ENCODE peak calls at places on chromosomes 4 and X, in seven cellular contexts. One of them, this sample, is unnamed.

GRCh38 chrX:67789536-67789935 is 245.7 kb downstream of the AR start:
- DNase-seq in NCI-H2171: no peak
- DNase-seq in NCI-H2081 treated with DMSO at 0.1 percent for 48 hours: no peak
- DNase-seq in left ventricle myocardium inferior: no peak
- DNase-seq in activated T-cell treated with anti-CD3 and anti-CD28 coated beads, Interleukin-2, amount 50 U/mL, for 72 hours: no peak
- DNase-seq in foreskin keratinocyte: no peak
- DNase-seq in left kidney: no peak
- DNase-seq in this sample: no peak

GRCh38 chrX:14673764-14674163 is 144.4 kb downstream of the GLRA2 start:
- DNase-seq in NCI-H2081 treated with DMSO at 0.1 percent for 48 hours: no peak
- DNase-seq in foreskin keratinocyte: peak
- DNase-seq in left ventricle myocardium inferior: no peak
- DNase-seq in activated T-cell treated with anti-CD3 and anti-CD28 coated beads, Interleukin-2, amount 50 U/mL, for 72 hours: peak
- DNase-seq in left kidney: peak
- DNase-seq in NCI-H2171: peak
- DNase-seq in this sample: peak

GRCh38 chr4:34181891-34182290 is 2062.4 kb downstream of the ARAP2 start:
- DNase-seq in NCI-H2081 treated with DMSO at 0.1 percent for 48 hours: no peak
- DNase-seq in activated T-cell treated with anti-CD3 and anti-CD28 coated beads, Interleukin-2, amount 50 U/mL, for 72 hours: no peak
- DNase-seq in left kidney: no peak
- DNase-seq in foreskin keratinocyte: peak
- DNase-seq in left ventricle myocardium inferior: no peak
- DNase-seq in NCI-H2171: no peak
- DNase-seq in this sample: no peak

GRCh38 chrX:17553961-17554482 is 179.0 kb downstream of the NHS start:
- DNase-seq in NCI-H2171: no peak
- DNase-seq in foreskin keratinocyte: peak
- DNase-seq in activated T-cell treated with anti-CD3 and anti-CD28 coated beads, Interleukin-2, amount 50 U/mL, for 72 hours: no peak
- DNase-seq in left ventricle myocardium inferior: no peak
- DNase-seq in NCI-H2081 treated with DMSO at 0.1 percent for 48 hours: no peak
- DNase-seq in left kidney: no peak
- DNase-seq in this sample: no peak

GRCh38 chrX:76439188-76439587 is 11.7 kb downstream of the MAGEE1 start:
- DNase-seq in left kidney: no peak
- DNase-seq in NCI-H2081 treated with DMSO at 0.1 percent for 48 hours: no peak
- DNase-seq in activated T-cell treated with anti-CD3 and anti-CD28 coated beads, Interleukin-2, amount 50 U/mL, for 72 hours: no peak
- DNase-seq in left ventricle myocardium inferior: no peak
- DNase-seq in NCI-H2171: no peak
- DNase-seq in foreskin keratinocyte: no peak
- DNase-seq in this sample: no peak

GRCh38 chr4:169484485-169484884 is 127.9 kb downstream of the NEK1 start:
- DNase-seq in activated T-cell treated with anti-CD3 and anti-CD28 coated beads, Interleukin-2, amount 50 U/mL, for 72 hours: no peak
- DNase-seq in NCI-H2081 treated with DMSO at 0.1 percent for 48 hours: no peak
- DNase-seq in foreskin keratinocyte: no peak
- DNase-seq in left kidney: peak
- DNase-seq in left ventricle myocardium inferior: no peak
- DNase-seq in NCI-H2171: no peak
- DNase-seq in this sample: no peak

GRCh38 chr4:99825272-99825671 is 8.6 kb downstream of the DAPP1 start:
- DNase-seq in left ventricle myocardium inferior: no peak
- DNase-seq in NCI-H2171: no peak
- DNase-seq in activated T-cell treated with anti-CD3 and anti-CD28 coated beads, Interleukin-2, amount 50 U/mL, for 72 hours: no peak
- DNase-seq in foreskin keratinocyte: no peak
- DNase-seq in NCI-H2081 treated with DMSO at 0.1 percent for 48 hours: no peak
- DNase-seq in left kidney: no peak
- DNase-seq in this sample: no peak

GRCh38 chrX:39848900-39849299 is 248.9 kb downstream of the BCOR start:
- DNase-seq in left ventricle myocardium inferior: no peak
- DNase-seq in activated T-cell treated with anti-CD3 and anti-CD28 coated beads, Interleukin-2, amount 50 U/mL, for 72 hours: no peak
- DNase-seq in left kidney: no peak
- DNase-seq in NCI-H2171: no peak
- DNase-seq in NCI-H2081 treated with DMSO at 0.1 percent for 48 hours: no peak
- DNase-seq in foreskin keratinocyte: no peak
- DNase-seq in this sample: peak

GRCh38 chr4:11428701-11429571 is at the start of gene HS3ST1:
- DNase-seq in NCI-H2081 treated with DMSO at 0.1 percent for 48 hours: peak
- DNase-seq in left kidney: peak
- DNase-seq in foreskin keratinocyte: peak
- DNase-seq in NCI-H2171: peak
- DNase-seq in left ventricle myocardium inferior: peak
- DNase-seq in activated T-cell treated with anti-CD3 and anti-CD28 coated beads, Interleukin-2, amount 50 U/mL, for 72 hours: peak
- DNase-seq in this sample: peak

GRCh38 chrX:130378008-130378669 is 7.3 kb downstream of the GPR119 start:
- DNase-seq in foreskin keratinocyte: no peak
- DNase-seq in NCI-H2081 treated with DMSO at 0.1 percent for 48 hours: no peak
- DNase-seq in left kidney: no peak
- DNase-seq in left ventricle myocardium inferior: no peak
- DNase-seq in NCI-H2171: peak
- DNase-seq in activated T-cell treated with anti-CD3 and anti-CD28 coated beads, Interleukin-2, amount 50 U/mL, for 72 hours: no peak
- DNase-seq in this sample: no peak

GRCh38 chr4:96776922-96777510 is 937.1 kb downstream of the PDHA2 start:
- DNase-seq in activated T-cell treated with anti-CD3 and anti-CD28 coated beads, Interleukin-2, amount 50 U/mL, for 72 hours: no peak
- DNase-seq in left kidney: peak
- DNase-seq in foreskin keratinocyte: no peak
- DNase-seq in NCI-H2171: no peak
- DNase-seq in left ventricle myocardium inferior: no peak
- DNase-seq in NCI-H2081 treated with DMSO at 0.1 percent for 48 hours: no peak
- DNase-seq in this sample: no peak

GRCh38 chrX:132217203-132218073 is 1.8 kb downstream of the RAP2C start:
- DNase-seq in NCI-H2171: peak
- DNase-seq in foreskin keratinocyte: peak
- DNase-seq in NCI-H2081 treated with DMSO at 0.1 percent for 48 hours: no peak
- DNase-seq in left kidney: peak
- DNase-seq in activated T-cell treated with anti-CD3 and anti-CD28 coated beads, Interleukin-2, amount 50 U/mL, for 72 hours: peak
- DNase-seq in left ventricle myocardium inferior: peak
- DNase-seq in this sample: peak

GRCh38 chr4:96486563-96486962 is 646.7 kb downstream of the PDHA2 start:
- DNase-seq in activated T-cell treated with anti-CD3 and anti-CD28 coated beads, Interleukin-2, amount 50 U/mL, for 72 hours: no peak
- DNase-seq in NCI-H2171: no peak
- DNase-seq in left ventricle myocardium inferior: no peak
- DNase-seq in NCI-H2081 treated with DMSO at 0.1 percent for 48 hours: no peak
- DNase-seq in left kidney: no peak
- DNase-seq in foreskin keratinocyte: peak
- DNase-seq in this sample: no peak

GRCh38 chr4:151429957-151430548 is 21.1 kb downstream of the FHIP1A start:
- DNase-seq in foreskin keratinocyte: no peak
- DNase-seq in left ventricle myocardium inferior: no peak
- DNase-seq in left kidney: no peak
- DNase-seq in activated T-cell treated with anti-CD3 and anti-CD28 coated beads, Interleukin-2, amount 50 U/mL, for 72 hours: no peak
- DNase-seq in NCI-H2081 treated with DMSO at 0.1 percent for 48 hours: no peak
- DNase-seq in NCI-H2171: no peak
- DNase-seq in this sample: no peak

GRCh38 chr4:137659431-137659830 is 127.1 kb upstream of the PCDH18 start:
- DNase-seq in left kidney: no peak
- DNase-seq in NCI-H2171: no peak
- DNase-seq in left ventricle myocardium inferior: no peak
- DNase-seq in activated T-cell treated with anti-CD3 and anti-CD28 coated beads, Interleukin-2, amount 50 U/mL, for 72 hours: no peak
- DNase-seq in foreskin keratinocyte: no peak
- DNase-seq in NCI-H2081 treated with DMSO at 0.1 percent for 48 hours: no peak
- DNase-seq in this sample: no peak

GRCh38 chr4:144582105-144582850 is 63.7 kb upstream of the HHIP start:
- DNase-seq in left kidney: no peak
- DNase-seq in left ventricle myocardium inferior: no peak
- DNase-seq in NCI-H2081 treated with DMSO at 0.1 percent for 48 hours: no peak
- DNase-seq in NCI-H2171: no peak
- DNase-seq in foreskin keratinocyte: peak
- DNase-seq in activated T-cell treated with anti-CD3 and anti-CD28 coated beads, Interleukin-2, amount 50 U/mL, for 72 hours: no peak
- DNase-seq in this sample: no peak

GRCh38 chr4:71472946-71473345 is 134.1 kb downstream of the SLC4A4 start:
- DNase-seq in activated T-cell treated with anti-CD3 and anti-CD28 coated beads, Interleukin-2, amount 50 U/mL, for 72 hours: no peak
- DNase-seq in left kidney: no peak
- DNase-seq in NCI-H2081 treated with DMSO at 0.1 percent for 48 hours: no peak
- DNase-seq in foreskin keratinocyte: peak
- DNase-seq in NCI-H2171: no peak
- DNase-seq in left ventricle myocardium inferior: no peak
- DNase-seq in this sample: no peak

GRCh38 chrX:130715299-130715698 is 187.7 kb downstream of the ENOX2 start:
- DNase-seq in NCI-H2081 treated with DMSO at 0.1 percent for 48 hours: no peak
- DNase-seq in left ventricle myocardium inferior: no peak
- DNase-seq in NCI-H2171: no peak
- DNase-seq in activated T-cell treated with anti-CD3 and anti-CD28 coated beads, Interleukin-2, amount 50 U/mL, for 72 hours: no peak
- DNase-seq in left kidney: no peak
- DNase-seq in foreskin keratinocyte: peak
- DNase-seq in this sample: no peak

GRCh38 chr4:53895137-53895536 is 169.3 kb downstream of the CHIC2 start:
- DNase-seq in NCI-H2171: no peak
- DNase-seq in NCI-H2081 treated with DMSO at 0.1 percent for 48 hours: no peak
- DNase-seq in foreskin keratinocyte: no peak
- DNase-seq in left ventricle myocardium inferior: no peak
- DNase-seq in activated T-cell treated with anti-CD3 and anti-CD28 coated beads, Interleukin-2, amount 50 U/mL, for 72 hours: no peak
- DNase-seq in left kidney: peak
- DNase-seq in this sample: no peak

GRCh38 chr4:164828945-164829344 is 48.0 kb upstream of the APELA start:
- DNase-seq in NCI-H2171: no peak
- DNase-seq in left ventricle myocardium inferior: no peak
- DNase-seq in left kidney: no peak
- DNase-seq in activated T-cell treated with anti-CD3 and anti-CD28 coated beads, Interleukin-2, amount 50 U/mL, for 72 hours: no peak
- DNase-seq in NCI-H2081 treated with DMSO at 0.1 percent for 48 hours: no peak
- DNase-seq in foreskin keratinocyte: no peak
- DNase-seq in this sample: no peak

GRCh38 chr4:188190461-188190860 is 51.2 kb downstream of the TRIML1 start:
- DNase-seq in left ventricle myocardium inferior: no peak
- DNase-seq in left kidney: no peak
- DNase-seq in activated T-cell treated with anti-CD3 and anti-CD28 coated beads, Interleukin-2, amount 50 U/mL, for 72 hours: no peak
- DNase-seq in NCI-H2171: no peak
- DNase-seq in foreskin keratinocyte: no peak
- DNase-seq in NCI-H2081 treated with DMSO at 0.1 percent for 48 hours: no peak
- DNase-seq in this sample: no peak

GRCh38 chrX:84339507-84340364 is 151.7 kb upstream of the RPS6KA6 start:
- DNase-seq in left kidney: peak
- DNase-seq in NCI-H2081 treated with DMSO at 0.1 percent for 48 hours: no peak
- DNase-seq in NCI-H2171: no peak
- DNase-seq in foreskin keratinocyte: no peak
- DNase-seq in activated T-cell treated with anti-CD3 and anti-CD28 coated beads, Interleukin-2, amount 50 U/mL, for 72 hours: no peak
- DNase-seq in left ventricle myocardium inferior: no peak
- DNase-seq in this sample: no peak

GRCh38 chr4:185128272-185129119 is 14.6 kb upstream of the SLC25A4 start:
- DNase-seq in NCI-H2171: no peak
- DNase-seq in left ventricle myocardium inferior: peak
- DNase-seq in activated T-cell treated with anti-CD3 and anti-CD28 coated beads, Interleukin-2, amount 50 U/mL, for 72 hours: peak
- DNase-seq in left kidney: peak
- DNase-seq in NCI-H2081 treated with DMSO at 0.1 percent for 48 hours: no peak
- DNase-seq in foreskin keratinocyte: peak
- DNase-seq in this sample: peak

GRCh38 chrX:54978448-54978847 is 15.5 kb downstream of the PFKFB1 start:
- DNase-seq in foreskin keratinocyte: peak
- DNase-seq in left ventricle myocardium inferior: no peak
- DNase-seq in NCI-H2171: no peak
- DNase-seq in NCI-H2081 treated with DMSO at 0.1 percent for 48 hours: no peak
- DNase-seq in left kidney: no peak
- DNase-seq in activated T-cell treated with anti-CD3 and anti-CD28 coated beads, Interleukin-2, amount 50 U/mL, for 72 hours: no peak
- DNase-seq in this sample: no peak

GRCh38 chr4:40546972-40547371 is 82.7 kb downstream of the RBM47 start:
- DNase-seq in foreskin keratinocyte: no peak
- DNase-seq in activated T-cell treated with anti-CD3 and anti-CD28 coated beads, Interleukin-2, amount 50 U/mL, for 72 hours: no peak
- DNase-seq in NCI-H2081 treated with DMSO at 0.1 percent for 48 hours: no peak
- DNase-seq in NCI-H2171: no peak
- DNase-seq in left kidney: no peak
- DNase-seq in left ventricle myocardium inferior: no peak
- DNase-seq in this sample: no peak

GRCh38 chr4:1195109-1195671 is 22.8 kb upstream of the SPON2 start:
- DNase-seq in left ventricle myocardium inferior: no peak
- DNase-seq in activated T-cell treated with anti-CD3 and anti-CD28 coated beads, Interleukin-2, amount 50 U/mL, for 72 hours: no peak
- DNase-seq in NCI-H2081 treated with DMSO at 0.1 percent for 48 hours: no peak
- DNase-seq in foreskin keratinocyte: no peak
- DNase-seq in NCI-H2171: no peak
- DNase-seq in left kidney: no peak
- DNase-seq in this sample: peak

GRCh38 chrX:122972604-122973003 is 211.5 kb upstream of the GRIA3 start:
- DNase-seq in left ventricle myocardium inferior: no peak
- DNase-seq in activated T-cell treated with anti-CD3 and anti-CD28 coated beads, Interleukin-2, amount 50 U/mL, for 72 hours: no peak
- DNase-seq in foreskin keratinocyte: no peak
- DNase-seq in NCI-H2081 treated with DMSO at 0.1 percent for 48 hours: no peak
- DNase-seq in NCI-H2171: no peak
- DNase-seq in left kidney: no peak
- DNase-seq in this sample: no peak

GRCh38 chrX:36462142-36462541 is 542.6 kb downstream of the CFAP47 start:
- DNase-seq in activated T-cell treated with anti-CD3 and anti-CD28 coated beads, Interleukin-2, amount 50 U/mL, for 72 hours: no peak
- DNase-seq in left ventricle myocardium inferior: no peak
- DNase-seq in NCI-H2171: no peak
- DNase-seq in foreskin keratinocyte: no peak
- DNase-seq in left kidney: no peak
- DNase-seq in NCI-H2081 treated with DMSO at 0.1 percent for 48 hours: no peak
- DNase-seq in this sample: no peak

GRCh38 chr4:140243345-140243753 is 89.4 kb upstream of the MAML3 start:
- DNase-seq in NCI-H2171: no peak
- DNase-seq in left kidney: peak
- DNase-seq in foreskin keratinocyte: no peak
- DNase-seq in NCI-H2081 treated with DMSO at 0.1 percent for 48 hours: peak
- DNase-seq in left ventricle myocardium inferior: no peak
- DNase-seq in activated T-cell treated with anti-CD3 and anti-CD28 coated beads, Interleukin-2, amount 50 U/mL, for 72 hours: no peak
- DNase-seq in this sample: no peak

GRCh38 chr4:150080335-150080734 is 2.1 kb downstream of the DCLK2 start:
- DNase-seq in foreskin keratinocyte: no peak
- DNase-seq in left kidney: no peak
- DNase-seq in NCI-H2171: no peak
- DNase-seq in left ventricle myocardium inferior: no peak
- DNase-seq in NCI-H2081 treated with DMSO at 0.1 percent for 48 hours: no peak
- DNase-seq in activated T-cell treated with anti-CD3 and anti-CD28 coated beads, Interleukin-2, amount 50 U/mL, for 72 hours: no peak
- DNase-seq in this sample: no peak

GRCh38 chrX:10486373-10486772 is 134.0 kb downstream of the MID1 start:
- DNase-seq in NCI-H2171: no peak
- DNase-seq in foreskin keratinocyte: peak
- DNase-seq in NCI-H2081 treated with DMSO at 0.1 percent for 48 hours: no peak
- DNase-seq in left kidney: no peak
- DNase-seq in activated T-cell treated with anti-CD3 and anti-CD28 coated beads, Interleukin-2, amount 50 U/mL, for 72 hours: no peak
- DNase-seq in left ventricle myocardium inferior: no peak
- DNase-seq in this sample: no peak

GRCh38 chr4:21134994-21135393 is 434.7 kb downstream of the PACRGL start:
- DNase-seq in left kidney: peak
- DNase-seq in activated T-cell treated with anti-CD3 and anti-CD28 coated beads, Interleukin-2, amount 50 U/mL, for 72 hours: no peak
- DNase-seq in left ventricle myocardium inferior: no peak
- DNase-seq in NCI-H2171: no peak
- DNase-seq in NCI-H2081 treated with DMSO at 0.1 percent for 48 hours: no peak
- DNase-seq in foreskin keratinocyte: peak
- DNase-seq in this sample: no peak

GRCh38 chr4:5808081-5808741 is 84.7 kb downstream of the CRMP1 start:
- DNase-seq in foreskin keratinocyte: no peak
- DNase-seq in left kidney: no peak
- DNase-seq in left ventricle myocardium inferior: no peak
- DNase-seq in NCI-H2171: peak
- DNase-seq in activated T-cell treated with anti-CD3 and anti-CD28 coated beads, Interleukin-2, amount 50 U/mL, for 72 hours: no peak
- DNase-seq in NCI-H2081 treated with DMSO at 0.1 percent for 48 hours: no peak
- DNase-seq in this sample: no peak

GRCh38 chr4:157447195-157447594 is 226.7 kb downstream of the GRIA2 start:
- DNase-seq in NCI-H2081 treated with DMSO at 0.1 percent for 48 hours: no peak
- DNase-seq in foreskin keratinocyte: peak
- DNase-seq in activated T-cell treated with anti-CD3 and anti-CD28 coated beads, Interleukin-2, amount 50 U/mL, for 72 hours: no peak
- DNase-seq in left kidney: no peak
- DNase-seq in left ventricle myocardium inferior: no peak
- DNase-seq in NCI-H2171: no peak
- DNase-seq in this sample: no peak

GRCh38 chrX:39133971-39134370 is 332.7 kb downstream of the MID1IP1 start:
- DNase-seq in activated T-cell treated with anti-CD3 and anti-CD28 coated beads, Interleukin-2, amount 50 U/mL, for 72 hours: peak
- DNase-seq in left ventricle myocardium inferior: no peak
- DNase-seq in left kidney: no peak
- DNase-seq in NCI-H2171: no peak
- DNase-seq in foreskin keratinocyte: no peak
- DNase-seq in NCI-H2081 treated with DMSO at 0.1 percent for 48 hours: no peak
- DNase-seq in this sample: no peak

GRCh38 chr4:2305766-2306501 is 44.0 kb upstream of the MXD4 start:
- DNase-seq in left kidney: no peak
- DNase-seq in activated T-cell treated with anti-CD3 and anti-CD28 coated beads, Interleukin-2, amount 50 U/mL, for 72 hours: no peak
- DNase-seq in foreskin keratinocyte: no peak
- DNase-seq in NCI-H2081 treated with DMSO at 0.1 percent for 48 hours: no peak
- DNase-seq in NCI-H2171: no peak
- DNase-seq in left ventricle myocardium inferior: no peak
- DNase-seq in this sample: no peak

GRCh38 chr4:142824368-142824767 is 21.7 kb downstream of the INPP4B start:
- DNase-seq in activated T-cell treated with anti-CD3 and anti-CD28 coated beads, Interleukin-2, amount 50 U/mL, for 72 hours: no peak
- DNase-seq in NCI-H2171: no peak
- DNase-seq in foreskin keratinocyte: peak
- DNase-seq in NCI-H2081 treated with DMSO at 0.1 percent for 48 hours: no peak
- DNase-seq in left ventricle myocardium inferior: no peak
- DNase-seq in left kidney: no peak
- DNase-seq in this sample: no peak